ENCODE peak calls at places on chromosomes 2 and 18, in six cellular contexts. N is GM20000; G is cardiac fibroblast; M is activated T-cell treated with anti-CD3 and anti-CD28 coated beads, Interleukin-2, amount 50 U/mL, for 72 hours; T is naive thymus-derived CD4-positive, alpha-beta T cell; E is MG63. J is an unnamed sample.

GRCh38 chr2:66553370-66553769 is 118.4 kb downstream of the MEIS1 start:
- DNase-seq in N (no peak), G (no peak), M (no peak), T (no peak), E (no peak), J (no peak)

GRCh38 chr2:70596293-70596692 is 42.7 kb upstream of the TGFA start:
- DNase-seq in N (no peak), G (peak; percentile 9), M (peak; percentile 10), T (no peak), E (peak; percentile 87), J (no peak)

GRCh38 chr2:112077814-112078213 is 22.7 kb downstream of the TMEM87B start:
- DNase-seq in N (no peak), G (peak; percentile 55), M (no peak), T (no peak), E (peak; percentile 17), J (no peak)

GRCh38 chr18:3156325-3156640 is 63.5 kb downstream of the MYOM1 start:
- DNase-seq in N (no peak), G (no peak), M (no peak), T (no peak), E (no peak), J (no peak)

GRCh38 chr18:23719634-23720201 is 30.5 kb downstream of the LAMA3 start:
- DNase-seq in N (no peak), G (peak; percentile 98), M (no peak), T (no peak), E (peak; percentile 87), J (no peak)

GRCh38 chr2:138307099-138307498 is 194.5 kb upstream of the SPOPL start:
- DNase-seq in N (no peak), G (no peak), M (no peak), T (no peak), E (no peak), J (no peak)

GRCh38 chr2:217951521-217952247 is 51.1 kb downstream of the TNS1 start:
- DNase-seq in N (no peak), G (no peak), M (no peak), T (no peak), E (no peak), J (no peak)

GRCh38 chr2:26172189-26172865 is 561 bp upstream of the GAREM2 start:
- DNase-seq in N (peak; percentile 54), G (no peak), M (no peak), T (no peak), E (no peak), J (no peak)

GRCh38 chr2:212294816-212295215 is 243.8 kb downstream of the ERBB4 start:
- DNase-seq in N (no peak), G (no peak), M (no peak), T (no peak), E (no peak), J (no peak)

GRCh38 chr18:8368490-8369217 is 240.6 kb upstream of the RAB12 start:
- DNase-seq in N (no peak), G (no peak), M (no peak), T (no peak), E (no peak), J (no peak)

GRCh38 chr2:74999464-74999863 is 41.0 kb downstream of the POLE4 start:
- DNase-seq in N (no peak), G (no peak), M (no peak), T (no peak), E (no peak), J (no peak)

GRCh38 chr2:142825861-142826260 is 51.6 kb upstream of the KYNU start:
- DNase-seq in N (no peak), G (no peak), M (no peak), T (no peak), E (no peak), J (no peak)

GRCh38 chr18:32902566-32903330 is 129.9 kb upstream of the KLHL14 start:
- DNase-seq in N (no peak), G (no peak), M (no peak), T (no peak), E (no peak), J (no peak)

GRCh38 chr18:67108894-67109293 is 407.6 kb downstream of the DSEL start:
- DNase-seq in N (no peak), G (no peak), M (no peak), T (no peak), E (no peak), J (no peak)

GRCh38 chr2:178333851-178334250 is 117.1 kb downstream of the PRKRA start:
- DNase-seq in N (no peak), G (no peak), M (no peak), T (no peak), E (no peak), J (no peak)

GRCh38 chr18:27428120-27428519 is 243.0 kb upstream of the CHST9 start:
- DNase-seq in N (no peak), G (no peak), M (no peak), T (no peak), E (no peak), J (no peak)

GRCh38 chr2:223058952-223059716 is 7.1 kb downstream of the KCNE4 start:
- DNase-seq in N (no peak), G (peak; percentile 51), M (no peak), T (no peak), E (peak; percentile 10), J (no peak)

GRCh38 chr2:228447266-228447915 is 265.9 kb upstream of the SPHKAP start:
- DNase-seq in N (no peak), G (no peak), M (no peak), T (no peak), E (no peak), J (no peak)

GRCh38 chr18:79905389-79905911 is 46.0 kb downstream of the SLC66A2 start:
- DNase-seq in N (peak; percentile 37), G (no peak), M (no peak), T (no peak), E (no peak), J (no peak)

GRCh38 chr2:157444643-157445040 is 753 bp upstream of the CYTIP start:
- DNase-seq in N (no peak), G (no peak), M (peak; percentile 58), T (no peak), E (no peak), J (peak; percentile 40)

GRCh38 chr2:3288455-3289163 is 89.0 kb downstream of the EIPR1 start:
- DNase-seq in N (no peak), G (no peak), M (no peak), T (no peak), E (no peak), J (no peak)

GRCh38 chr2:15223887-15224286 is 337.2 kb downstream of the NBAS start:
- DNase-seq in N (no peak), G (peak; percentile 97), M (no peak), T (no peak), E (no peak), J (no peak)

GRCh38 chr2:207930747-207931146 is 94.6 kb downstream of the PLEKHM3 start:
- DNase-seq in N (no peak), G (no peak), M (no peak), T (no peak), E (peak; percentile 16), J (no peak)

GRCh38 chr18:830315-830901 is 18.4 kb upstream of the YES1 start:
- DNase-seq in N (peak; percentile 17), G (peak; percentile 94), M (no peak), T (peak; percentile 88), E (peak; percentile 19), J (no peak)